ENCODE peak calls at places on chromosomes 2 and 18, in seven cellular contexts. R is left ventricle myocardium inferior; I is H9; U is CD8-positive, alpha-beta T cell; J is MCF 10A; Y is AG10803; Q is CD4-positive, alpha-beta T cell. G is an unnamed sample.

GRCh38 chr2:212995920-212996319 is 155.5 kb downstream of the IKZF2 start:
- DNase-seq in R (no peak), I (no peak), U (no peak), J (peak), Y (no peak), Q (no peak), G (peak)

GRCh38 chr2:238141541-238142318 is 3.3 kb downstream of the KLHL30 start:
- DNase-seq in R (peak), I (no peak), U (no peak), J (peak), Y (peak), Q (no peak), G (peak)

GRCh38 chr2:144552821-144553220 is 32.9 kb upstream of the ZEB2 start:
- DNase-seq in R (no peak), I (no peak), U (no peak), J (no peak), Y (no peak), Q (no peak), G (no peak)

GRCh38 chr18:63518178-63519012 is 23.8 kb upstream of the SERPINB12 start:
- DNase-seq in R (no peak), I (peak), U (peak), J (peak), Y (peak), Q (no peak), G (peak)

GRCh38 chr2:225274751-225275150 is 124.8 kb upstream of the NYAP2 start:
- DNase-seq in R (no peak), I (no peak), U (no peak), J (peak), Y (peak), Q (no peak), G (no peak)

GRCh38 chr18:58955738-58956137 is 91.1 kb downstream of the ZNF532 start:
- DNase-seq in R (no peak), I (no peak), U (no peak), J (no peak), Y (peak), Q (no peak), G (no peak)

GRCh38 chr2:217049931-217050330 is 190.1 kb upstream of the TNP1 start:
- DNase-seq in R (peak), I (no peak), U (no peak), J (no peak), Y (no peak), Q (no peak), G (no peak)

GRCh38 chr2:45816273-45816672 is 164.8 kb downstream of the PRKCE start:
- DNase-seq in R (no peak), I (no peak), U (no peak), J (peak), Y (peak), Q (no peak), G (no peak)

GRCh38 chr18:23189768-23190661 is 54.7 kb downstream of the CABLES1 start:
- DNase-seq in R (no peak), I (no peak), U (no peak), J (no peak), Y (no peak), Q (no peak), G (no peak)

GRCh38 chr2:129765326-129766158 is 213.9 kb upstream of the RAB6C start:
- DNase-seq in R (no peak), I (no peak), U (no peak), J (no peak), Y (no peak), Q (no peak), G (no peak)

GRCh38 chr18:2316686-2317308 is 254.5 kb downstream of the METTL4 start:
- DNase-seq in R (no peak), I (no peak), U (no peak), J (no peak), Y (no peak), Q (no peak), G (no peak)

GRCh38 chr2:68483011-68483410 is 15.6 kb downstream of the APLF start:
- DNase-seq in R (no peak), I (peak), U (no peak), J (no peak), Y (no peak), Q (no peak), G (no peak)

GRCh38 chr18:58213445-58213844 is 169.4 kb downstream of the NEDD4L start:
- DNase-seq in R (no peak), I (no peak), U (no peak), J (peak), Y (peak), Q (no peak), G (peak)

GRCh38 chr18:28771849-28772248 is 594.9 kb upstream of the CDH2 start:
- DNase-seq in R (no peak), I (no peak), U (no peak), J (no peak), Y (no peak), Q (no peak), G (no peak)

GRCh38 chr2:68448671-68449394 is 18.3 kb downstream of the FBXO48 start:
- DNase-seq in R (no peak), I (no peak), U (no peak), J (no peak), Y (no peak), Q (no peak), G (no peak)

GRCh38 chr2:231680992-231681852 is 27.1 kb upstream of the PTMA start:
- DNase-seq in R (peak), I (peak), U (no peak), J (peak), Y (peak), Q (no peak), G (peak)

GRCh38 chr2:168574856-168575630 is 119.0 kb downstream of the CERS6 start:
- DNase-seq in R (no peak), I (no peak), U (no peak), J (peak), Y (no peak), Q (no peak), G (no peak)

GRCh38 chr2:37005118-37005868 is 39.0 kb upstream of the STRN start:
- DNase-seq in R (no peak), I (peak), U (no peak), J (peak), Y (peak), Q (no peak), G (no peak)

GRCh38 chr2:191811807-191812602 is 34.9 kb downstream of the CAVIN2 start:
- DNase-seq in R (peak), I (peak), U (no peak), J (peak), Y (peak), Q (peak), G (peak)

GRCh38 chr2:129212337-129212958 is 767.0 kb upstream of the RAB6C start:
- DNase-seq in R (no peak), I (no peak), U (no peak), J (no peak), Y (no peak), Q (no peak), G (no peak)

GRCh38 chr18:62827397-62827796 is 112.1 kb downstream of the PHLPP1 start:
- DNase-seq in R (no peak), I (no peak), U (no peak), J (no peak), Y (no peak), Q (no peak), G (no peak)

GRCh38 chr2:209380278-209380677 is 43.6 kb upstream of the MAP2 start:
- DNase-seq in R (no peak), I (no peak), U (no peak), J (no peak), Y (no peak), Q (no peak), G (no peak)

GRCh38 chr2:36499128-36499820 is 98.7 kb downstream of the FEZ2 start:
- DNase-seq in R (no peak), I (no peak), U (no peak), J (no peak), Y (no peak), Q (no peak), G (no peak)

GRCh38 chr2:10819714-10820314 is 7.2 kb upstream of the PDIA6 start:
- DNase-seq in R (no peak), I (no peak), U (no peak), J (no peak), Y (no peak), Q (no peak), G (no peak)

GRCh38 chr2:10820562-10820961 is 8.0 kb upstream of the PDIA6 start:
- DNase-seq in R (peak), I (no peak), U (no peak), J (no peak), Y (no peak), Q (no peak), G (no peak)

GRCh38 chr2:10814571-10815331 is 2.2 kb upstream of the PDIA6 start:
- DNase-seq in R (no peak), I (no peak), U (no peak), J (no peak), Y (no peak), Q (no peak), G (no peak)

GRCh38 chr2:10818986-10819385 is 6.4 kb upstream of the PDIA6 start:
- DNase-seq in R (no peak), I (no peak), U (no peak), J (no peak), Y (no peak), Q (no peak), G (no peak)

DNA sequence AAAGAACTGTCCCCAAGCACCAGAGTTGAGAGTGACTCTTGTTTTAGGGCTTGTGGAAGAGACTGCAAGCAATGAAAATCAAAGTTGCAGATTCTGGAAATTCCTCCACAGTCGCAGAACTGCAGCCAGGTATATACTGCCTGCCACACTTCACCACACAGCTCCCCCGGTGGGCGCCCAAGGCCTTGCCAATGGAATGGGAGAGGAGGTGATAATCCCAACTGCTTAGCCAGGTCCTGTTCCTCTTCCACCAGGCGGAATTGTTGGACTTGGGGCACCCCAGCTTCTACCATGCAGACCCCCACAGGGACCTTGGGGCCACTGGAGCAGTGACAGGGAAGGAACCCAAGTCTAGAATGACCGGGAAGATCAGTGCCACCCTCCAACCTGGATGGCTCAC is 4.8 kb upstream of the PDIA6 start:
- DNase-seq in R (no peak), I (peak), U (no peak), J (peak), Y (no peak), Q (no peak), G (no peak)
- TF ChIP-seq CTCF in R (no peak), I (peak), U (peak), J (peak), Y (peak), Q (peak), G (peak)

DNA sequence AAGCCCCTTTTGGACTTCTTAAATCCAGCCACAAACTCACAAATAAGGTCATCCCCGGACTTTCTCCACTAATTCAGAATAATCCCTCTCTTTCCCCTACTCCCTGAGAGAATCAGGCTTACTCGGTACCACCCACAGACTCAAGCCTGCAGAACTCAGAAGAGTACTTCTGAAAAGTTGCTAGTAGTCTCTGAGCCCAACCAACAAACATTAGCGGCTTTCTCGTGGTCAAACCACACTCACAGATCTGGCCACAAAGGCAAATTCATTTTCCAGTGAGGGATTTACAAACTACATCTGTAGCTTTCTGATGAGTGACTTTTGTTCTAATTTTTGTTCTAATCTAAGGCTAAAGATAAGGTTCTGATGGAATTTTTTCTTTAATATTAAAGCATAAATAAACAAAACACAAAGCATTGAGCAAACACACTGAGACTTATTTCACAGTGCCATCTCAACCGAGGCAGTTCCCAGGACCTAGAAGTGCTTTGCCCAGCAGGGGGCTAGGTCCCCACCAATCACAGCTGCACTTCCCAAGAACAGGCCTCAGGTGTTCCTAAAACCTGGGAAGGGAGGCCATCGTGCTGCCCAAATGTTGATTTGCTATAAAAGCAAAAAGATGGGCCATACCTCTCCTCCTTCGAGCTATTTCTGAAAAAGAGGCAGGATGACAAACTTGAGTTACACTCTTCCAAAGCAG is 110.7 kb downstream of the COLEC12 start:
- DNase-seq in R (no peak), I (peak), U (no peak), J (no peak), Y (peak), Q (no peak), G (no peak)
- TF ChIP-seq CTCF in R (no peak), I (no peak), U (no peak), J (no peak), Y (peak), Q (no peak), G (peak)

GRCh38 chr2:71719520-71720282 is 266.3 kb downstream of the DYSF start:
- DNase-seq in R (no peak), I (no peak), U (no peak), J (no peak), Y (no peak), Q (no peak), G (no peak)

GRCh38 chr2:71720596-71721361 is 267.4 kb downstream of the DYSF start:
- DNase-seq in R (no peak), I (no peak), U (no peak), J (no peak), Y (no peak), Q (no peak), G (no peak)

GRCh38 chr2:71721669-71722068 is 268.3 kb downstream of the DYSF start:
- DNase-seq in R (no peak), I (no peak), U (no peak), J (no peak), Y (peak), Q (no peak), G (no peak)

GRCh38 chr2:71721362-71721665 is 268.0 kb downstream of the DYSF start:
- DNase-seq in R (no peak), I (no peak), U (no peak), J (no peak), Y (peak), Q (no peak), G (peak)

DNA sequence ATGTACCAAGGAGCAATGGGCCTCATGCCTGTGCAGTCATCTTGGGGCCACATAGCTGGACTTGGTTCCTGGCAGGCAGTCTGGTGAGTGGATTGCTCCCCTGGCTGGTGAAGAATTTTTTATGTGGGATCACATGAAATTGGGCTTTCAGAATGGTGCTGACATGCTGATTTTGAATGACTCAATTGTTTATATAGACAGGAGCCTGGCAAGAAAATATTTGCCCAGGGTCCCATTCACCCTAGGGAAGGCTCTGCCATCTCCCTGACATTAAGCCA is 266.9 kb downstream of the DYSF start:
- DNase-seq in R (no peak), I (no peak), U (no peak), J (no peak), Y (peak), Q (no peak), G (no peak)
- TF ChIP-seq CTCF in R (no peak), I (no peak), U (no peak), J (no peak), Y (no peak), Q (no peak), G (no peak)

GRCh38 chr2:156112323-156112722 is 220.2 kb downstream of the NR4A2 start:
- DNase-seq in R (no peak), I (no peak), U (no peak), J (no peak), Y (no peak), Q (no peak), G (no peak)
- TF ChIP-seq CTCF in R (no peak), I (no peak), U (no peak), J (no peak), Y (no peak), Q (no peak), G (no peak)

GRCh38 chr2:161233858-161234431 is 73.7 kb downstream of the TANK start:
- DNase-seq in R (no peak), I (no peak), U (no peak), J (no peak), Y (no peak), Q (no peak), G (no peak)

GRCh38 chr2:161230959-161231358 is 70.7 kb downstream of the TANK start:
- DNase-seq in R (no peak), I (no peak), U (no peak), J (no peak), Y (no peak), Q (no peak), G (no peak)

GRCh38 chr2:161228511-161229240 is 68.4 kb downstream of the TANK start:
- DNase-seq in R (no peak), I (no peak), U (no peak), J (peak), Y (no peak), Q (no peak), G (peak)

GRCh38 chr2:161234627-161235026 is 73.6 kb upstream of the PSMD14 start:
- DNase-seq in R (no peak), I (no peak), U (no peak), J (no peak), Y (no peak), Q (no peak), G (no peak)

GRCh38 chr2:161232571-161232970 is 72.3 kb downstream of the TANK start:
- DNase-seq in R (no peak), I (no peak), U (no peak), J (no peak), Y (no peak), Q (no peak), G (no peak)
- TF ChIP-seq CTCF in R (no peak), I (no peak), U (no peak), J (no peak), Y (no peak), Q (no peak), G (no peak)

DNA sequence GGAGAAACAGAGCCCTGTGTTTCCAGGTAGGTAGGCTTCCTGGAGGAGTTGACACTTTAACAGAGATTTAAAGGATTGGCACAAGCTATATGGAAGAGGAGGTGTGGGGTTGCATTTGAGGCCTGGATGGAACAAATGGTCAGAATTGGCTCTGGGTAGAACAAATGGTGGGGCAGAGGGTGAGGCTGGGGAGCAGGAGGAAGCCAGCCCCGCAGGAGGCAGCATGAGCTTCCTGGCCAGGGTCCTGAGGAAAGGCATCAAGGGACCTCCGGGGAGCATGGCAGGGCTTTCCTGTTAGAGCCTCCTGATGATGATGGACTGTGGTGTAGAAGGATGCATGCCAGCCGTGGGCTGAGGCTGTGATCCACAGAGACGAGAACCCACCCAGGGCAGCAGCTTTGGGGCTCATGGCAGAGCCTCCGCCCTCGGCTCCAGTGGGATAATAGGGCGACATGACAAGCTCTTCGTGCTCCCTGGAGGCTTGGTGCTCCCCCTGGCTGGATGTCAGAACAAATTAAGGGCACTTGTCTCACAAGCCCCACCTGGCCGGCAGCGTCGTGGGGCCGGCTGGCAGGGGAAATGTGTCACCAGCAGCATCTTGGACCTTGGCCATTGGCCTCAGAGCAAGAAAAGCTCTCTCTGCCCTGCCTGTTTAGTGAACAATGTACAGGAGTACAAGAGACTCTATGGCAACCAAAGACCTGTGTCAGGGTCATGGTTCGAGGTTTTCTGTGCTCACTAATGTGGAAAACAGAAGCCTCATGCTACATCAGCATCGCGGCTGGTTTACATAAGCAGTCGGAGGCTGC is 153.5 kb downstream of the MYCN start:
- DNase-seq in R (no peak), I (no peak), U (no peak), J (no peak), Y (no peak), Q (no peak), G (no peak)
- TF ChIP-seq CTCF in R (no peak), I (no peak), U (no peak), J (no peak), Y (no peak), Q (no peak), G (no peak)

GRCh38 chr2:233325814-233326213 is 18.2 kb downstream of the SAG start:
- DNase-seq in R (no peak), I (no peak), U (no peak), J (no peak), Y (no peak), Q (no peak), G (no peak)

GRCh38 chr2:233320470-233320869 is 12.9 kb downstream of the SAG start:
- DNase-seq in R (no peak), I (no peak), U (no peak), J (no peak), Y (no peak), Q (no peak), G (no peak)

GRCh38 chr2:233326500-233326899 is 18.9 kb downstream of the SAG start:
- DNase-seq in R (no peak), I (no peak), U (no peak), J (no peak), Y (no peak), Q (no peak), G (no peak)

GRCh38 chr2:233319256-233319655 is 11.6 kb downstream of the SAG start:
- DNase-seq in R (no peak), I (no peak), U (no peak), J (no peak), Y (no peak), Q (no peak), G (no peak)

DNA sequence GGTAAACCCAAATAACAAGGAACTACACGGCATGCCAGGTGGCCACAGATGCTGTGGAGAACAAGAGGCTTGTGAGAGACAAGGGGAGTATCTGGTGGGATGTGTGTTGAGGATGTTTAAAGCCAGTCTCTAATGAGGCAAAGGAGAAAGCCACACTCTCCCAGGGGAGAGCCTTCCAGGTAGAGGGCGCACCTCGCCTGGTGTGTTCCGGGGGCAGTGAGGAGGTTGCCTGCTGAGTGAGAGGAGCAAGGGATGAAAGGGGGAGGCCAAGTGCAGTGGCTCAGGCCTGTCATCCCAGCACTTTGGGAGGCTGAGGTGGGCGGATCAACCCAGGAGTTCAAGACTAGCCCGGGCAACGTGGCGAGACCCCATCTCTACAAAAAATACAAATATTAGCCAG is 16.2 kb downstream of the SAG start:
- DNase-seq in R (no peak), I (no peak), U (no peak), J (no peak), Y (no peak), Q (no peak), G (no peak)
- TF ChIP-seq CTCF in R (no peak), I (peak), U (no peak), J (no peak), Y (no peak), Q (no peak), G (no peak)